ENCODE peak calls at places on chromosome 6, in seven cellular contexts. E is Calu3; L is lung; J is CD8-positive, alpha-beta T cell; M is B cell; U is fibroblast of the aortic adventitia; C is WTC11. P is an unnamed sample.

GRCh38 chr6:125824946-125825786 is 34.4 kb downstream of the NCOA7 start:
- DNase-seq in E (no peak), L (no peak), J (no peak), M (no peak), U (no peak), C (no peak), P (no peak)

GRCh38 chr6:20454201-20454824 is 52.6 kb downstream of the E2F3 start:
- DNase-seq in E (peak; percentile 29), L (no peak), J (no peak), M (no peak), U (no peak), C (no peak), P (no peak)

GRCh38 chr6:108589244-108589730 is 28.6 kb downstream of the FOXO3 start:
- DNase-seq in E (peak; percentile 80), L (peak; percentile 85), J (no peak), M (no peak), U (peak; percentile 76), C (peak; percentile 76), P (no peak)

GRCh38 chr6:26401987-26402658 is at the start of gene BTN3A1:
- DNase-seq in E (peak; percentile 60), L (peak; percentile 68), J (peak; percentile 76), M (peak; percentile 62), U (peak; percentile 79), C (peak; percentile 52), P (peak; percentile 89)

GRCh38 chr6:96537726-96538125 is 16.1 kb downstream of the UFL1 start:
- DNase-seq in E (no peak), L (no peak), J (no peak), M (no peak), U (no peak), C (no peak), P (no peak)

GRCh38 chr6:119318730-119319129 is 30.8 kb downstream of the MAN1A1 start:
- DNase-seq in E (no peak), L (no peak), J (no peak), M (no peak), U (no peak), C (no peak), P (no peak)

GRCh38 chr6:628772-629171 is 28.1 kb downstream of the HUS1B start:
- DNase-seq in E (no peak), L (no peak), J (no peak), M (peak; percentile 41), U (no peak), C (no peak), P (no peak)

GRCh38 chr6:133899556-133899955 is 10.6 kb downstream of the TCF21 start:
- DNase-seq in E (no peak), L (no peak), J (no peak), M (no peak), U (peak; percentile 79), C (no peak), P (no peak)

GRCh38 chr6:37369321-37370196 is 15.8 kb downstream of the RNF8 start:
- DNase-seq in E (no peak), L (no peak), J (no peak), M (no peak), U (peak; percentile 41), C (no peak), P (no peak)

GRCh38 chr6:7692453-7692784 is 33.5 kb upstream of the BMP6 start:
- DNase-seq in E (no peak), L (no peak), J (no peak), M (no peak), U (no peak), C (no peak), P (no peak)

GRCh38 chr6:76876922-76877553 is 586.3 kb downstream of the HTR1B start:
- DNase-seq in E (peak; percentile 85), L (peak; percentile 49), J (no peak), M (no peak), U (peak; percentile 36), C (peak; percentile 75), P (no peak)

GRCh38 chr6:32177182-32177787 is 920 bp upstream of the RNF5 start:
- DNase-seq in E (peak; percentile 65), L (no peak), J (no peak), M (no peak), U (no peak), C (peak; percentile 50), P (no peak)

GRCh38 chr6:151647871-151648639 is 154.2 kb downstream of the CCDC170 start:
- DNase-seq in E (no peak), L (no peak), J (no peak), M (no peak), U (peak; percentile 4), C (peak; percentile 89), P (no peak)
- TF ChIP-seq CTCF in E (no peak), L (no peak), J (no peak), M (no peak), U (peak; percentile 24), C (peak; percentile 50), P (peak; percentile 12)

DNA sequence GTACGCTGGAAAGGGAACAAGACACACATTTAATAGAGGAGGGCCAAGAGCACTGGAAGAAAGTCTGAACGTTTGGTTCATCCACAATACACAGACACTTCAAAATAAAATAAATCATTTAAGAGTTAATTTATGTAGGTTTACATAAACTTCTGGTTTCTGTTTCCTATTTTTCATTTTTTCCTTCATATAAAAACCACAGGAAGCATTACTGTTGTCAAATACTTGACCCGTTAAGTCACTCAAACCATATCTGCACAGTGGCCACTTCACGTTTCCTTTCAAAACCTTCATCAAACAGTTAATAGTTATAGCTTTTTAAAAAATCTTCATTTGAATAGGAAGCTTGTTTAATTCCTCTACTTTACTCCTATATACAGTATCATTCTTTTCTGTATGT is 257.6 kb upstream of the THEMIS start:
- DNase-seq in E (no peak), L (no peak), J (no peak), M (no peak), U (no peak), C (no peak), P (no peak)
- TF ChIP-seq CTCF in E (no peak), L (no peak), J (no peak), M (no peak), U (no peak), C (no peak), P (no peak)

GRCh38 chr6:29705389-29706231 is 17.6 kb upstream of the HLA-F start:
- DNase-seq in E (peak; percentile 64), L (no peak), J (no peak), M (no peak), U (peak; percentile 71), C (no peak), P (no peak)
- TF ChIP-seq CTCF in E (peak; percentile 71), L (peak; percentile 62), J (peak; percentile 79), M (peak; percentile 72), U (peak; percentile 66), C (no peak), P (peak; percentile 72)

GRCh38 chr6:128882991-128883571 is at the start of gene LAMA2:
- DNase-seq in E (no peak), L (peak; percentile 50), J (no peak), M (no peak), U (peak; percentile 78), C (peak; percentile 83), P (peak; percentile 87)
- TF ChIP-seq CTCF in E (no peak), L (no peak), J (no peak), M (no peak), U (peak; percentile 22), C (no peak), P (peak; percentile 40)

GRCh38 chr6:4582506-4582905 is 193.7 kb upstream of the CDYL start:
- DNase-seq in E (no peak), L (no peak), J (no peak), M (no peak), U (peak; percentile 87), C (no peak), P (peak; percentile 5)

GRCh38 chr6:4585682-4586468 is 190.3 kb upstream of the CDYL start:
- DNase-seq in E (no peak), L (no peak), J (no peak), M (no peak), U (no peak), C (no peak), P (peak; percentile 15)

GRCh38 chr6:4586469-4586859 is 189.7 kb upstream of the CDYL start:
- DNase-seq in E (no peak), L (no peak), J (no peak), M (no peak), U (no peak), C (no peak), P (peak; percentile 21)

GRCh38 chr6:4583026-4583425 is 193.2 kb upstream of the CDYL start:
- DNase-seq in E (no peak), L (no peak), J (no peak), M (no peak), U (peak; percentile 31), C (no peak), P (peak; percentile 25)

GRCh38 chr6:4584801-4585200 is 191.4 kb upstream of the CDYL start:
- DNase-seq in E (no peak), L (no peak), J (no peak), M (no peak), U (no peak), C (no peak), P (peak; percentile 42)
- TF ChIP-seq CTCF in E (no peak), L (no peak), J (no peak), M (no peak), U (no peak), C (no peak), P (no peak)

GRCh38 chr6:157713451-157714152 is 109.4 kb upstream of the SNX9 start:
- DNase-seq in E (no peak), L (no peak), J (no peak), M (no peak), U (no peak), C (no peak), P (no peak)

GRCh38 chr6:157712585-157713295 is 110.3 kb upstream of the SNX9 start:
- DNase-seq in E (no peak), L (no peak), J (no peak), M (no peak), U (no peak), C (no peak), P (no peak)

GRCh38 chr6:157715766-157716171 is 107.3 kb upstream of the SNX9 start:
- DNase-seq in E (no peak), L (peak; percentile 35), J (no peak), M (no peak), U (peak; percentile 99), C (no peak), P (no peak)

GRCh38 chr6:157716553-157716952 is 106.5 kb upstream of the SNX9 start:
- DNase-seq in E (no peak), L (no peak), J (no peak), M (no peak), U (peak; percentile 59), C (no peak), P (no peak)

DNA sequence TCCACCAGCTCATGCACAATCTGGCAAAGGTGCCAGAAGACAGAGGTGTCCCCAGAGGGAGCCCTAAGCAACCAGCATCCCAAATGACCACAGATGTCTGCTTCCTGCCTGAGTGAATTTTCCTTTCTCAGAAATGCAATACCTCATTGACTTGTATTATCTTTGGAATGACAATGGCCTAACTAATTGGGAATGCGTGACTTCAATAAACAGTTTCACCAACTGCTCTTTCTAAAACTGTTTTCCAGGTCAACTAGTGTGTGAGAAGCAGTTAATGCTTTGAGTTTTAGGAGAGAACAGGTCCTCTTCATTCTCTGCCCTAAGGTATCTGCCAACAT is 108.9 kb upstream of the SNX9 start:
- DNase-seq in E (no peak), L (no peak), J (no peak), M (no peak), U (peak; percentile 72), C (no peak), P (no peak)
- TF ChIP-seq CTCF in E (no peak), L (no peak), J (no peak), M (no peak), U (no peak), C (no peak), P (no peak)

DNA sequence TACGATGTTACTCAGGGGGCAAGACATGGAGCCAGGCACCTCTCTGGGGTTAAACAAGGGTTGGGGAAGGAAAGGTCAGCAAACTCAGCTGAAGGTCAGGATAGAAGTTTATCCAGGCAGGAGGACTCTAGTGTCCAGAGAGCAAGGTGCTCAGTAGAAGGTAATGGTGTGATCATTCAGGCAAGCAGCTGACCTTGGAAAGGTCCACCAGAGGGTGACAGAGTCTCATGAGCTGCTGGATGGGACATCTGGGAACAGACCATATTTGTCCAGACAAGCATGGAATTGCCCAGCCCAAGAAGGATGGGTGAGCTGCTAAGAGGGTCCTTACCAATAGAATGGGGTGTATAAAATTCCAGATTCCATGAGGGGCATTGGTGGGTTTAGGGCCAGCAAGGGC is 89.5 kb downstream of the MAP3K7 start:
- DNase-seq in E (no peak), L (no peak), J (no peak), M (no peak), U (no peak), C (no peak), P (no peak)
- TF ChIP-seq CTCF in E (no peak), L (no peak), J (no peak), M (no peak), U (no peak), C (no peak), P (no peak)

P was measured in osteocyte.